ENCODE peak calls at places on chromosomes 5 and 9, in six cellular contexts. U is ovary; V is effector memory CD4-positive, alpha-beta T cell; O is A673; E is Panc1; Z is body of pancreas. B is an unnamed sample.

GRCh38 chr5:81994679-81995078 is 22.9 kb downstream of the ATG10 start:
- DNase-seq in U (no peak), V (no peak), O (no peak), E (peak; percentile 2), Z (no peak), B (no peak)

GRCh38 chr5:130198927-130199326 is 294.7 kb downstream of the CHSY3 start:
- DNase-seq in U (no peak), V (no peak), O (peak; percentile 54), E (peak; percentile 7), Z (no peak), B (no peak)

GRCh38 chr5:107526-107925 is 15.6 kb downstream of the PLEKHG4B start:
- DNase-seq in U (no peak), V (no peak), O (no peak), E (no peak), Z (no peak), B (no peak)

GRCh38 chr5:151895660-151896040 is 29.0 kb downstream of the GLRA1 start:
- DNase-seq in U (no peak), V (no peak), O (no peak), E (no peak), Z (no peak), B (no peak)

GRCh38 chr5:153135416-153135815 is 355.1 kb upstream of the GRIA1 start:
- DNase-seq in U (no peak), V (no peak), O (no peak), E (no peak), Z (no peak), B (no peak)

GRCh38 chr9:133050142-133050541 is 11.6 kb upstream of the CEL start:
- DNase-seq in U (no peak), V (no peak), O (peak; percentile 31), E (no peak), Z (peak; percentile 57), B (no peak)

GRCh38 chr9:22079873-22080341 is 70.8 kb upstream of the CDKN2B start:
- DNase-seq in U (no peak), V (peak; percentile 1), O (no peak), E (no peak), Z (no peak), B (peak; percentile 67)

GRCh38 chr9:116697887-116698286 is 10.8 kb downstream of the TRIM32 start:
- DNase-seq in U (no peak), V (no peak), O (no peak), E (no peak), Z (no peak), B (no peak)

GRCh38 chr5:42491699-42492098 is 68.5 kb downstream of the GHR start:
- DNase-seq in U (no peak), V (no peak), O (no peak), E (no peak), Z (no peak), B (no peak)

GRCh38 chr9:121952611-121953010 is 140.5 kb downstream of the TTLL11 start:
- DNase-seq in U (no peak), V (no peak), O (no peak), E (no peak), Z (no peak), B (no peak)

GRCh38 chr9:120876842-120877240 is at the start of gene PHF19:
- DNase-seq in U (no peak), V (no peak), O (peak; percentile 58), E (no peak), Z (no peak), B (no peak)

GRCh38 chr9:93510041-93510440 is 56.7 kb upstream of the FAM120AOS start:
- DNase-seq in U (no peak), V (no peak), O (no peak), E (no peak), Z (no peak), B (no peak)

GRCh38 chr5:42951169-42951846 is 88.8 kb downstream of the ANXA2R start:
- DNase-seq in U (peak; percentile 42), V (peak; percentile 71), O (peak; percentile 74), E (no peak), Z (peak; percentile 27), B (peak; percentile 60)

GRCh38 chr5:71955718-71956117 is 151.6 kb upstream of the MAP1B start:
- DNase-seq in U (no peak), V (no peak), O (no peak), E (no peak), Z (peak; percentile 64), B (no peak)

GRCh38 chr9:16003785-16004184 is 450.9 kb downstream of the CCDC171 start:
- DNase-seq in U (no peak), V (no peak), O (no peak), E (no peak), Z (no peak), B (no peak)

GRCh38 chr5:107799306-107799705 is 128.6 kb upstream of the EFNA5 start:
- DNase-seq in U (no peak), V (no peak), O (no peak), E (no peak), Z (no peak), B (no peak)

GRCh38 chr5:11383506-11384095 is 520.6 kb downstream of the CTNND2 start:
- DNase-seq in U (no peak), V (no peak), O (no peak), E (no peak), Z (no peak), B (no peak)

GRCh38 chr9:88168564-88168963 is 30.3 kb upstream of the SPATA31C2 start:
- DNase-seq in U (no peak), V (no peak), O (no peak), E (no peak), Z (no peak), B (no peak)

GRCh38 chr5:22754155-22754554 is 99.0 kb downstream of the CDH12 start:
- DNase-seq in U (no peak), V (no peak), O (no peak), E (no peak), Z (no peak), B (no peak)

GRCh38 chr5:137572042-137572695 is 73.0 kb upstream of the SPOCK1 start:
- DNase-seq in U (no peak), V (no peak), O (no peak), E (no peak), Z (no peak), B (no peak)

GRCh38 chr5:110735545-110735944 is 3.3 kb upstream of the SLC25A46 start:
- DNase-seq in U (no peak), V (no peak), O (no peak), E (no peak), Z (no peak), B (no peak)

GRCh38 chr9:137199411-137200121 is 975 bp downstream of the TPRN start:
- DNase-seq in U (no peak), V (no peak), O (no peak), E (no peak), Z (no peak), B (no peak)
- H3K4me1 ChIP-seq in U (peaks cover 17% of the 10 kb centered on the region), V (peaks cover 22% of the 10 kb centered on the region), O (peaks cover 31% of the 10 kb centered on the region), E (peaks cover 40% of the 10 kb centered on the region), Z (peaks cover 87% of the 10 kb centered on the region), B (peaks cover 89% of the 10 kb centered on the region)

GRCh38 chr9:33167084-33167948 is at the start of gene B4GALT1:
- DNase-seq in U (peak; percentile 98), V (peak; percentile 96), O (peak; percentile 92), E (no peak), Z (peak; percentile 93), B (peak; percentile 96)
- H3K4me1 ChIP-seq in U (peaks cover 20% of the 10 kb centered on the region), V (peaks cover 35% of the 10 kb centered on the region), O (peaks cover 45% of the 10 kb centered on the region), E (peaks cover 33% of the 10 kb centered on the region), Z (peaks cover 73% of the 10 kb centered on the region), B (no peaks in the 10 kb centered on the region)

GRCh38 chr5:88825782-88826110 is 57.2 kb downstream of the MEF2C start:
- DNase-seq in U (no peak), V (no peak), O (no peak), E (no peak), Z (no peak), B (no peak)
- H3K4me1 ChIP-seq in U (peaks cover 10% of the 10 kb centered on the region), V (no peaks in the 10 kb centered on the region), O (no peaks in the 10 kb centered on the region), E (peaks cover 35% of the 10 kb centered on the region), Z (peaks cover 25% of the 10 kb centered on the region), B (no peaks in the 10 kb centered on the region)

GRCh38 chr5:172110921-172111873 is 76.8 kb downstream of the STK10 start:
- DNase-seq in U (no peak), V (peak; percentile 68), O (no peak), E (no peak), Z (no peak), B (no peak)

GRCh38 chr5:172115541-172115982 is 72.5 kb downstream of the STK10 start:
- DNase-seq in U (no peak), V (no peak), O (no peak), E (no peak), Z (no peak), B (no peak)

GRCh38 chr5:172113036-172113435 is 75.0 kb downstream of the STK10 start:
- DNase-seq in U (no peak), V (peak; percentile 72), O (no peak), E (no peak), Z (no peak), B (no peak)

GRCh38 chr5:172117977-172118701 is 69.9 kb downstream of the STK10 start:
- DNase-seq in U (no peak), V (no peak), O (no peak), E (no peak), Z (no peak), B (no peak)

DNA sequence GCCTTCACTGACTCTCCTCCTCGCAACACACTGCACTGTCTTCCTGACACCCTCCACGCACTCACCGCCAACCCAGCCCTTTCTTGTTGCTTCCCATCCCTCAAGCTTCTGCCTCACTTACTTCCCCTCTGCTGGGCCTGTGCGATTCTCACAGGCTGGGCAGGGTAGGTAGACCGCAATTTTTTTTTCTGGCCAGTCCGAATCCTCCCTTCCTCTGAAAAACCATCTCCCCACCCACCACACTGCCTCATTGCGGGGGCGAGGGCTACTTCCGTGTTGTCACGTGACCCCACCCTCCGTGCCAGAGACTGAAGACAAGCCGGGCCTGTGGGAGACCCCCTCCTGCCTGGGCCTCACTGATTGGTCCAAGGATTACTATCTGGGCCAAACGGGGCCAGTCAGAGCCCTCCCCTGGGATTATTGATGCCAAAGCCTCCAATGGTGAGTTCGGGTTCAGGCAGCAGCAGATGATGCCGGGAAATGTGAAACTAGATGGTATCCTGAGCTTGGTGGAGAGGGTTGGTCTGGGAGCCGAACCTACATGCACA is 73.1 kb downstream of the STK10 start:
- DNase-seq in U (peak; percentile 27), V (peak; percentile 56), O (no peak), E (no peak), Z (peak; percentile 17), B (no peak)
- H3K4me1 ChIP-seq in U (peaks cover 4% of the 10 kb centered on the region), V (peaks cover 63% of the 10 kb centered on the region), O (no peaks in the 10 kb centered on the region), E (peaks cover 11% of the 10 kb centered on the region), Z (peaks cover 23% of the 10 kb centered on the region), B (peaks cover 33% of the 10 kb centered on the region)

DNA sequence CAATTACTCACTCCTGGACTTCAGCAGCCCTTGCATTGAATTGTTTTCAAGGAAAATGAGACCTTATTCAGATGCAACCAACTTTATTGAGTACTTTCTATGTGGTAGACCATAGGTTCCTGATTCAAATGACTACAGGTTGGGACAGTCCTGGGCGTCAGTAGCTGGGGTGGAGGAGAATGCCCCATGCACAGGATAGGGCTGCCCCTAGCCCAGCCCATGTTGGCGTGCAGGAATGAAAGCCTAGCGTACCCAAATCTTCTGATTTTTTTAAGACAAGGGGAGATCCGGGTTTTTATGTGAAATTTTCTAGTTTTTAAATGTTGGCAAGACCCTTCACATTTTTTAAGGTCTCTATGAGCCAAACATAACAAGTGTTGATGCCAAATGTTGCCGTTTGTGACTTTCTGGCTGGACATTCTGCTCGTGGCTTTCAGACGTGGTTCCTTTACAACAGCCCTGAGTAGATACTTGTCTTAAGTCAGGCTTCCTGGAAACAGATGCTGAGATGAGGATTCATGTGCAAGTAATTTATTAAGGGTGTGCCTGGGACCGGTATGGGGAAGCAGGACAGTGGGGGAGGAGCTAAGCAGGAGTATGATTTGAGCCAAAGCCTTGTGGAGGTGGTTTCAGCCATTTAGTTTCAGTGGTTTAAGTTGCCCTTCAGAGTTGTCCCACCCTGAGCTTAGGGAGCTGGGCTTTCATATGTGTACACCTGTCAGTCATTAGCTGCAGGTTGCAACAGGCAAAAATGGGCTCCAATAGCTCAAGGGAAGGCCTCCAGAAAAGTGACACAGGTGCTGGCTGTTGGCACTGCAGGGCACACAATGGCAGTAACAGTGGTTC is 154.1 kb downstream of the NTRK2 start:
- DNase-seq in U (no peak), V (no peak), O (no peak), E (no peak), Z (no peak), B (no peak)
- H3K4me1 ChIP-seq in U (peaks cover 7% of the 10 kb centered on the region), V (no peaks in the 10 kb centered on the region), O (peaks cover 5% of the 10 kb centered on the region), E (no peaks in the 10 kb centered on the region), Z (no peaks in the 10 kb centered on the region), B (no peaks in the 10 kb centered on the region)

B was measured in right atrium auricular region.